ENCODE peak calls at places on chromosomes 3 and 15, in four cellular contexts. Q, A, U and Z are unnamed samples.

GRCh38 chr3:143367171-143367570 is 247.6 kb downstream of the CHST2 start:
- DNase-seq in U (no peak), Q (no peak), A (no peak), Z (peak)

GRCh38 chr15:75237316-75237982 is 20.7 kb upstream of the GOLGA6C start:
- DNase-seq in Q (no peak), A (no peak), U (no peak), Z (no peak)

GRCh38 chr15:75030023-75030413 is 6.6 kb downstream of the PPCDC start:
- DNase-seq in U (peak), Q (peak), A (no peak), Z (no peak)

GRCh38 chr3:123026551-123027291 is 842 bp downstream of the SEMA5B start:
- DNase-seq in A (peak), Q (no peak), U (no peak), Z (no peak)

GRCh38 chr3:126971891-126972351 is 11.0 kb upstream of the PLXNA1 start:
- DNase-seq in Q (peak), U (no peak), A (peak), Z (peak)

GRCh38 chr3:133962879-133963278 is 66.8 kb downstream of the SLCO2A1 start:
- DNase-seq in A (no peak), Q (peak), U (peak), Z (peak)

GRCh38 chr15:48178612-48178931 is 477 bp upstream of the MYEF2 start:
- DNase-seq in U (no peak), Q (no peak), A (no peak), Z (no peak)

GRCh38 chr3:116630494-116630893 is 79.1 kb upstream of the TUSC7 start:
- DNase-seq in Q (no peak), U (no peak), A (no peak), Z (no peak)

GRCh38 chr3:197030379-197031314 is 1.0 kb upstream of the MELTF start:
- DNase-seq in U (no peak), Q (no peak), A (no peak), Z (no peak)

GRCh38 chr3:188061133-188061532 is 92.8 kb upstream of the LPP start:
- DNase-seq in U (peak), A (no peak), Q (peak), Z (peak)

GRCh38 chr15:97993310-97993738 is 32.8 kb downstream of the ARRDC4 start:
- DNase-seq in U (no peak), A (no peak), Q (peak), Z (peak)

GRCh38 chr15:59685737-59686297 is 3.3 kb downstream of the BNIP2 start:
- DNase-seq in Q (peak), U (no peak), A (no peak), Z (peak)

GRCh38 chr15:88615303-88616107 is 5.6 kb upstream of the AEN start:
- DNase-seq in Q (no peak), A (no peak), U (no peak), Z (no peak)

GRCh38 chr3:194142156-194142910 is 6.4 kb downstream of the HES1 start:
- DNase-seq in U (no peak), A (no peak), Q (no peak), Z (no peak)

GRCh38 chr3:187733371-187733770 is 11.9 kb downstream of the BCL6 start:
- DNase-seq in Q (no peak), A (no peak), U (no peak), Z (no peak)

GRCh38 chr3:69143055-69143454 is 20.7 kb upstream of the LMOD3 start:
- DNase-seq in U (no peak), Q (no peak), A (no peak), Z (no peak)

GRCh38 chr3:73384091-73384906 is 240.4 kb downstream of the PDZRN3 start:
- DNase-seq in A (no peak), Q (no peak), U (no peak), Z (no peak)

GRCh38 chr15:58724471-58724870 is 25.0 kb downstream of the ADAM10 start:
- DNase-seq in U (no peak), A (no peak), Q (peak), Z (peak)

GRCh38 chr15:58556028-58556361 is 124.2 kb downstream of the LIPC start:
- DNase-seq in Q (no peak), U (no peak), A (peak), Z (no peak)

GRCh38 chr3:68207327-68207726 is 552.9 kb upstream of the SUCLG2 start:
- DNase-seq in A (no peak), U (no peak), Q (no peak), Z (no peak)

GRCh38 chr15:99092554-99093172 is 12.2 kb upstream of the SYNM start:
- DNase-seq in Q (no peak), A (no peak), U (no peak), Z (no peak)

GRCh38 chr3:49359623-49360022 is 1.5 kb upstream of the GPX1 start:
- DNase-seq in Q (no peak), U (peak), A (no peak), Z (no peak)

GRCh38 chr3:65473746-65474145 is 565.0 kb downstream of the MAGI1 start:
- DNase-seq in Q (peak), U (peak), A (no peak), Z (peak)
- H3K4me3 ChIP-seq in Q (no peak), U (no peak), A (no peak), Z (no peak)

DNA sequence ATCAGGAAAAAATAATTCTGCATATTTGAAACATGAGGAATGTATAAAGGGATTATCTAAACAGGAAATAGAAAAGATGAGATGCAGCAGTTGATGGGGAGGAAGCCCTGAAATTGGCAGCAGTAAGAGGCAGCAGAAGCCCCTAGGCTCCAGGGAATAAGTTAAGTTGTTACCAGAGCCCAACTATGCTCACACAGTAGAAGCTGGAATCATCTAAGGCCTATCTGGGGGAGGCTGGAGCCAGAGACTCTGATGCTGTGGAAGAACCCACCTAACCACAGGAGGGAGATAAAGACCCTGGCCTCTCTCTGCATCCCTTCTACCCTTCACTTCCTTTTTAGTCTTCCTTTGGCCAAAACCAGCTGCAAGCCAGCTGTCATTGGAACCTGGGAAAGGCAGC is 519.7 kb downstream of the DIPK2A start:
- DNase-seq in A (peak), Q (no peak), U (no peak), Z (no peak)
- TF ChIP-seq CTCF in A (peak), Q (no peak), U (no peak), Z (no peak)

GRCh38 chr3:13288732-13289718 is 131.1 kb downstream of the NUP210 start:
- DNase-seq in U (no peak), Q (no peak), A (no peak), Z (no peak)

GRCh38 chr3:13286873-13287272 is 133.2 kb downstream of the NUP210 start:
- DNase-seq in A (no peak), Q (no peak), U (no peak), Z (no peak)

GRCh38 chr3:13285007-13285567 is 135.0 kb downstream of the NUP210 start:
- DNase-seq in U (no peak), A (no peak), Q (no peak), Z (no peak)

GRCh38 chr3:13289771-13290285 is 130.3 kb downstream of the NUP210 start:
- DNase-seq in A (no peak), U (no peak), Q (no peak), Z (no peak)

DNA sequence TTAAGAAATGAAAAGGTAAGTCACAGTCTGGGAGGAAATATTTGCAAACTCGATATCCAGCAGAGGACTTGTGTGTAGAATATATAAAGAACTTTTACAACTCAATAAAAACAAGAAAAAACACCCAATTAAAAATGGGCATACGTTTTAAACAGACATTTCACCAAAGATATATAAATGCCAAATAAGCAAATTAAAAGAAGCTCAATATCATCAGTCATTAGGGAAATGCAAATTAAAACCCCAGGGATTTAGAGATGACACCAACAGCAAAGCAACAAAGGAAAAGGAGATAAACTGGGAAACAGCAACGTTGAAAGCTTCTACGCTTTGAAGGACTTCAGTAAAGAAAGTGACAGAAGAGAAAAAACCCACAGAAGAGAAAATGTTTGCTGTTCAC is 132.3 kb downstream of the NUP210 start:
- DNase-seq in A (no peak), Q (no peak), U (no peak), Z (no peak)
- H3K4me3 ChIP-seq in A (no peak), Q (no peak), U (no peak), Z (no peak)

GRCh38 chr15:66161108-66161507 is 92.4 kb downstream of the MEGF11 start:
- DNase-seq in U (no peak), A (no peak), Q (no peak), Z (no peak)
- TF ChIP-seq CTCF in U (no peak), A (no peak), Q (no peak), Z (no peak)

DNA sequence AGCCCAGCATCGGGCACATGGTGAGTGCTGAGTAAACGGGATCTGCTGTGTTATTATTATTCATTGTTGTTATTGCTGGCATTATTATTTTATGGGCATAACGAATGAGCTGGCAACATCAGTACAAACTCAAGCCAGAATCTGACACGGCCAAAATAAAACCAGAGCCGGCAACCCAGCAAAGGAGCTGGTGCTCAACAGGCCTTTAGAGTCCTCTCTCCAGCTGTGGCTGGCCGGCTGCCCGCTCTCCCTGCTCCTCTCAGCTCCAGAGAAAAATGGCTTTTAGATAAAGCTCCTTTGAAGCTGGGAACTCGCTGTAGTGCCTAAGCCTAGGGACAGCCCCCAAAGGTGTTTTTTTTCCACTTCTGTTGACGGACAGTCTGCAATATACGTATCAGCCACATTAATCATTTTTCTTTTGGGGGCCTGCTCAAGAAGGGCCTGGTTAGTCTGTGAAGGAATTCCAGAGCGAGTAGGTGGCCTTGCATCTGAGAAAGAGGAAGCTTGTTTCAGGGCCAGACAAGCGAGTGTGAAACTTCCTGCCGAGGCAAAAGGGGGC is 193.9 kb upstream of the UBE2E1 start:
- DNase-seq in A (peak), U (peak), Q (peak), Z (peak)
- H3K4me3 ChIP-seq in A (no peak), U (no peak), Q (no peak), Z (peak)

GRCh38 chr3:185717627-185718330 is 107.1 kb downstream of the IGF2BP2 start:
- DNase-seq in A (peak), Q (peak), U (peak), Z (no peak)
- TF ChIP-seq CTCF in A (peak), Q (peak), U (peak), Z (peak)

GRCh38 chr15:40334541-40334940 is 6.2 kb downstream of the CCDC9B start:
- DNase-seq in Q (no peak), U (no peak), A (no peak), Z (no peak)
- H3K4me3 ChIP-seq in Q (no peak), U (no peak), A (no peak), Z (no peak)

GRCh38 chr15:95645791-95646338 is 684.6 kb upstream of the NR2F2 start:
- DNase-seq in A (no peak), U (no peak), Q (no peak), Z (no peak)

GRCh38 chr15:95644476-95644875 is 686.0 kb upstream of the NR2F2 start:
- DNase-seq in Q (peak), A (no peak), U (no peak), Z (peak)

GRCh38 chr15:95646892-95647291 is 683.6 kb upstream of the NR2F2 start:
- DNase-seq in Q (no peak), U (no peak), A (no peak), Z (no peak)

GRCh38 chr15:95647878-95648277 is 682.6 kb upstream of the NR2F2 start:
- DNase-seq in A (no peak), U (no peak), Q (no peak), Z (no peak)

DNA sequence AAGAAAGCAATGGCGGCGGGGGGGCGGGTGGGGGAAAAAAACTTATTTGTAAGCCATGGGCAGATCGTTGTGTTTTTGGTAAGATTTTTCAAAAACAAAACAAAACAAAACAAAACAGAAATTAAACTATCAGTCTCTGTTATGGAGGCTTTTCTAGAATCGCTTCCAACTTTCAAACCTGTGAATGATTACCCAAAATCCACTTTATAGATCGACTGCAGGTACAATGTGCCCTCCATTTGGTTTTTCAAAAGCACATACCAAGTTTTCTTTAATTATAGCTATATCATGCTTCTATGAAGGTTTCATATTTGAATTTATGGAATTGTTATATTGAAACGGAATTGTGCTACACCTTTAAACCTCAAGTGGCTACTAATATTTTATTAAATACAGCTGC is 684.0 kb upstream of the NR2F2 start:
- DNase-seq in Q (no peak), A (no peak), U (no peak), Z (no peak)
- TF ChIP-seq CTCF in Q (no peak), A (no peak), U (no peak), Z (no peak)